ENCODE peak calls at places on chromosomes 6 and 20, in ten cellular contexts. C is activated T-cell treated with anti-CD3 and anti-CD28 coated beads for 1 hour; B is activated CD8-positive, alpha-beta memory T cell treated with anti-CD3 and anti-CD28 coated beads for 48 hours; J is tibial artery; V is right lobe of liver; U is endothelial cell; E is nephron progenitor cell; S is body of pancreas; P is KBM-7; O is pancreas. F is an unnamed sample.
A peak's percentile ranks its signal among the peaks of the same experiment; 100 is the strongest.

GRCh38 chr6:65638047-65638831 is 68.8 kb downstream of the EYS start:
- DNase-seq in B (no peak), U (peak; percentile 45), V (no peak), C (no peak), J (no peak), O (no peak), S (no peak), P (peak; percentile 46), E (peak; percentile 45), F (no peak)

GRCh38 chr20:38418509-38419204 is 16.5 kb downstream of the SNHG17 start:
- DNase-seq in S (peak; percentile 21), V (no peak), E (no peak), O (no peak), U (no peak), B (no peak), J (no peak), P (no peak), C (no peak), F (no peak)

GRCh38 chr20:60354181-60354580 is 396.0 kb downstream of the CDH26 start:
- DNase-seq in E (no peak), U (no peak), B (no peak), S (no peak), V (no peak), P (no peak), O (no peak), J (no peak), C (no peak), F (no peak)

GRCh38 chr20:8291873-8292272 is 159.8 kb downstream of the PLCB1 start:
- DNase-seq in S (no peak), U (no peak), V (no peak), O (no peak), B (no peak), C (no peak), E (no peak), J (no peak), P (no peak), F (no peak)

GRCh38 chr20:38094373-38094775 is 60.8 kb downstream of the RPRD1B start:
- DNase-seq in C (no peak), J (peak; percentile 72), E (no peak), O (peak; percentile 42), P (peak; percentile 46), S (peak; percentile 60), B (no peak), U (no peak), V (no peak), F (no peak)

GRCh38 chr20:51287628-51288413 is 254.7 kb downstream of the NFATC2 start:
- DNase-seq in S (no peak), V (no peak), P (no peak), C (no peak), E (no peak), U (no peak), J (no peak), O (no peak), B (no peak), F (no peak)

GRCh38 chr6:105370316-105370715 is 32.6 kb downstream of the PREP start:
- DNase-seq in V (no peak), U (no peak), S (no peak), E (no peak), J (no peak), O (no peak), P (no peak), B (no peak), C (no peak), F (no peak)

GRCh38 chr20:58551631-58552030 is 36.4 kb upstream of the APCDD1L start:
- DNase-seq in P (no peak), J (no peak), C (no peak), E (no peak), O (no peak), S (no peak), V (no peak), U (no peak), B (no peak), F (no peak)

GRCh38 chr20:21613512-21613911 is 92.0 kb upstream of the PAX1 start:
- DNase-seq in P (no peak), C (no peak), J (no peak), U (no peak), B (no peak), E (no peak), S (no peak), V (peak; percentile 61), O (no peak), F (no peak)

GRCh38 chr20:20668639-20669038 is 43.8 kb downstream of the RALGAPA2 start:
- DNase-seq in V (no peak), P (peak; percentile 69), U (no peak), B (no peak), S (peak; percentile 5), C (no peak), E (no peak), O (no peak), J (no peak), F (no peak)

GRCh38 chr20:21391495-21392298 is 5.6 kb downstream of the NKX2-4 start:
- DNase-seq in S (no peak), P (no peak), O (no peak), E (peak; percentile 56), B (no peak), J (no peak), U (peak; percentile 44), V (no peak), C (no peak), F (no peak)